ENCODE peak calls at places on chromosomes 12 and 14, in eight cellular contexts. One of them, this sample, is unnamed. For H3K4me1, the result is how much of the 10 kb centered on the place peaks cover.

GRCh38 chr14:50860478-50861086 is 11.3 kb upstream of the ABHD12B start:
- DNase-seq in uterus: peak
- DNase-seq in A549: peak
- DNase-seq in breast epithelium: peak
- DNase-seq in testis: peak
- DNase-seq in right lobe of liver: peak
- DNase-seq in transverse colon: peak
- DNase-seq in GM12878: peak
- DNase-seq in this sample: peak

GRCh38 chr12:129531004-129531403 is 372.8 kb downstream of the TMEM132D start:
- DNase-seq in A549: no peak
- DNase-seq in right lobe of liver: peak
- DNase-seq in transverse colon: peak
- DNase-seq in uterus: no peak
- DNase-seq in GM12878: no peak
- DNase-seq in testis: no peak
- DNase-seq in breast epithelium: no peak
- DNase-seq in this sample: peak

GRCh38 chr12:12673296-12673695 is 22.7 kb downstream of the GPR19 start:
- DNase-seq in breast epithelium: no peak
- DNase-seq in transverse colon: no peak
- DNase-seq in uterus: no peak
- DNase-seq in right lobe of liver: no peak
- DNase-seq in testis: no peak
- DNase-seq in A549: no peak
- DNase-seq in GM12878: peak
- DNase-seq in this sample: no peak

GRCh38 chr12:2137707-2138106 is 84.9 kb downstream of the CACNA1C start:
- DNase-seq in transverse colon: peak
- DNase-seq in testis: peak
- DNase-seq in breast epithelium: no peak
- DNase-seq in A549: no peak
- DNase-seq in uterus: no peak
- DNase-seq in right lobe of liver: no peak
- DNase-seq in GM12878: no peak
- DNase-seq in this sample: no peak

GRCh38 chr14:97100306-97100705 is 303.1 kb downstream of the VRK1 start:
- DNase-seq in breast epithelium: no peak
- DNase-seq in GM12878: no peak
- DNase-seq in A549: no peak
- DNase-seq in right lobe of liver: no peak
- DNase-seq in testis: no peak
- DNase-seq in uterus: no peak
- DNase-seq in transverse colon: no peak
- DNase-seq in this sample: no peak

GRCh38 chr14:101707863-101708620 is 53.5 kb upstream of the PPP2R5C start:
- DNase-seq in GM12878: no peak
- DNase-seq in uterus: no peak
- DNase-seq in breast epithelium: peak
- DNase-seq in right lobe of liver: no peak
- DNase-seq in A549: no peak
- DNase-seq in testis: no peak
- DNase-seq in transverse colon: no peak
- DNase-seq in this sample: no peak

GRCh38 chr12:29316772-29317171 is 64.2 kb downstream of the ERGIC2 start:
- DNase-seq in breast epithelium: no peak
- DNase-seq in right lobe of liver: peak
- DNase-seq in A549: no peak
- DNase-seq in transverse colon: no peak
- DNase-seq in GM12878: no peak
- DNase-seq in uterus: no peak
- DNase-seq in testis: no peak
- DNase-seq in this sample: no peak

GRCh38 chr14:104586832-104587620 is 7.5 kb downstream of the C14orf180 start:
- DNase-seq in right lobe of liver: no peak
- DNase-seq in uterus: no peak
- DNase-seq in GM12878: no peak
- DNase-seq in A549: no peak
- DNase-seq in transverse colon: no peak
- DNase-seq in breast epithelium: no peak
- DNase-seq in testis: peak
- DNase-seq in this sample: no peak

GRCh38 chr12:79326663-79327062 is 364.1 kb downstream of the PAWR start:
- DNase-seq in A549: peak
- DNase-seq in testis: no peak
- DNase-seq in transverse colon: no peak
- DNase-seq in uterus: no peak
- DNase-seq in right lobe of liver: no peak
- DNase-seq in GM12878: no peak
- DNase-seq in breast epithelium: no peak
- DNase-seq in this sample: no peak

GRCh38 chr14:93430319-93430801 is 379 bp upstream of the UNC79 start:
- DNase-seq in right lobe of liver: no peak
- DNase-seq in A549: no peak
- DNase-seq in uterus: no peak
- DNase-seq in GM12878: no peak
- DNase-seq in breast epithelium: no peak
- DNase-seq in transverse colon: no peak
- DNase-seq in testis: peak
- DNase-seq in this sample: peak

GRCh38 chr12:49340971-49341776 is 4.2 kb upstream of the C1QL4 start:
- DNase-seq in testis: no peak
- DNase-seq in breast epithelium: no peak
- DNase-seq in uterus: no peak
- DNase-seq in A549: no peak
- DNase-seq in transverse colon: no peak
- DNase-seq in right lobe of liver: no peak
- DNase-seq in GM12878: no peak
- DNase-seq in this sample: no peak

GRCh38 chr12:49341777-49342065 is 4.7 kb upstream of the C1QL4 start:
- DNase-seq in testis: no peak
- DNase-seq in transverse colon: no peak
- DNase-seq in breast epithelium: no peak
- DNase-seq in right lobe of liver: no peak
- DNase-seq in A549: no peak
- DNase-seq in GM12878: no peak
- DNase-seq in uterus: no peak
- DNase-seq in this sample: no peak

GRCh38 chr12:49342914-49343731 is 3.6 kb upstream of the DNAJC22 start:
- DNase-seq in right lobe of liver: peak
- DNase-seq in testis: no peak
- DNase-seq in A549: peak
- DNase-seq in transverse colon: no peak
- DNase-seq in breast epithelium: no peak
- DNase-seq in uterus: no peak
- DNase-seq in GM12878: no peak
- DNase-seq in this sample: peak

GRCh38 chr12:49340095-49340870 is 3.3 kb upstream of the C1QL4 start:
- DNase-seq in A549: no peak
- DNase-seq in GM12878: no peak
- DNase-seq in uterus: no peak
- DNase-seq in breast epithelium: no peak
- DNase-seq in testis: no peak
- DNase-seq in transverse colon: no peak
- DNase-seq in right lobe of liver: no peak
- DNase-seq in this sample: no peak

DNA sequence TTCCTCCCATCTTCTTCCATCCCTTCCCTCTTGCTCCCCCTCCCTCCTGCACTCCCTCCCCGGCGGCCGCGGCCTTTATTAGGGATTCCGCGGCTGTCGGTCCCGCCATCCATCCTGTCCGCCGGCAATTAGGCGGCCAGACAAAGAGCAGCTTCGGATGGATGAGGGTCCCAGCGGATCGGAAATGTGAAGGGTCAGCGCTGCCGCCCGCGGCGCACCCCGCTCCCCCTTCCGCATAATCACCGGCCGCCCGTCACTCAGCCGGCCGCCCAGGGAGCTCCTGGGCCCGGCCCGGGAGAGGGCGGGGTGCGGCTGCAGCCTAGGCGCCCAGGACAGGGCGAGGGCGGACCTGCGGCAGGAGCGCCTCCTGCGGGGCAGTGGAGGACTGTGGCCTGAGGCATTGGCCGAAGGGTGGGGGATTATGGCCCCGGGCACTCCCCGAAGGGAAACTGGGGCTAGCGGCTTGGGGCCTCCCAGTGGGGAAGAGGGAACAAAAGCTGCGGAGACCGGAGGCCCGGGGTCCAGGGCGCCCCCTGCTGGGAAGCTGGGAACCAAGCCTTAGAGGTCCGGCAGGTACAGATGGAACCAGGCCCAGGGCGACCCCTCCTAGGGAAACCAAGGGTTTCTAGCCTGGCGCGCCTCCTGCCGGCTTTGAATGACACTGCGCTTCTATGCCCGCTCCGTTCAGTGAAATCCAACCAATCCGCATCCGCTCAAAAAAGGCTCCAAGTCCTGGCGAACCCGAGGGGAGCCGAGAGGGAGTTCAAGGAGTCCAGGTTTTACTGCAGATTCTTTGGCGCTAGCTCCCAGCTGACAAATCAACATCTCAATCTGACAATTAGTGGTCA is 4.4 kb upstream of the DNAJC22 start:
- DNase-seq in transverse colon: peak
- DNase-seq in uterus: peak
- DNase-seq in right lobe of liver: peak
- DNase-seq in testis: peak
- DNase-seq in breast epithelium: no peak
- DNase-seq in GM12878: no peak
- DNase-seq in A549: peak
- DNase-seq in this sample: peak
- H3K4me1 ChIP-seq in transverse colon: under half
- H3K4me1 ChIP-seq in uterus: under half
- H3K4me1 ChIP-seq in right lobe of liver: under half
- H3K4me1 ChIP-seq in testis: under half
- H3K4me1 ChIP-seq in breast epithelium: under half
- H3K4me1 ChIP-seq in GM12878: under half
- H3K4me1 ChIP-seq in A549: under half
- H3K4me1 ChIP-seq in this sample: half or more

DNA sequence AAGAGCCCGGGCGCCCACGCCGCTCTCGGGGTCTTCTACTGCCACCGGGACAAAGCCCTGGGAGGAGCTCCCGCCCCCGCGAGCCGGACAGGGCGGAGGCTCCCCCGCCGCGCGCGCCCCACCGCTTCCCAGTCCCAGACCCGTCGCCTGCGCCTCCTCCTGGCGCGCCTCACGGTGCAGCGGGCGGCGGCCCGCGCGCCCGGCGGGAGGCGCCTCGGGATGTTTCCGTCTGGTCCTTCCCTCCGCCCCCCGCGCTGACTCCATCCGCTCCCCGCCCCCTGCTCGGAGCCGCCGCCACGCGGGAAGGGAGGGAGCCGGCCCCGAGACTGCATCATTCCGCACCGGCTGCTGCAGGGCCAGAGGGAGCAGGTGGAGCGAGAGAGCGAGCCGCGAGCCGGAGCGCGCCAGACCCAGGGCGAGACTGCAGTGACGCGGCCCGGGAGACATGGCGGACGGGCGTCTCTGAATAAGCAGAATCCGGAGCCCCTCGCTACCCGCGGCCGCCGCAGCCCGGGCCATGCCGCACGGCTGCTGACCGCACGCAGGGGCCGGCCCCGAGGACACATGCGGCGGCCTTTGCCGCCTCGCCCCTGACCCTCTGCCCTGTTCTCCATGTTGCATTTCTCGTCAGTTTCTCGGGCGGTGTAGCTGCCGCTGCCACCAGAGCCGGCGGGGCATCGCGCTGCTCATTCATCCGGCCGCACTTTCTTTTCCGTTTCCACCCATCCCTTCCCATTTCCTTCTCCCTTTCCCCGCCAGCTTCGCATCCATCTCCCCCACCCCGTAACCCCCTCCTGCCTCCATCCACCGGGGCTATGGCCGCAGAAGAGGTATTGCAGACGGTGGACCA is at the start of gene BICD1:
- DNase-seq in testis: peak
- DNase-seq in GM12878: peak
- DNase-seq in right lobe of liver: peak
- DNase-seq in transverse colon: peak
- DNase-seq in breast epithelium: peak
- DNase-seq in uterus: peak
- DNase-seq in A549: peak
- DNase-seq in this sample: peak
- TF ChIP-seq CTCF in testis: peak
- TF ChIP-seq CTCF in GM12878: peak
- TF ChIP-seq CTCF in right lobe of liver: peak
- TF ChIP-seq CTCF in transverse colon: peak
- TF ChIP-seq CTCF in breast epithelium: no peak
- TF ChIP-seq CTCF in uterus: peak
- TF ChIP-seq CTCF in A549: peak
- TF ChIP-seq CTCF in this sample: peak

DNA sequence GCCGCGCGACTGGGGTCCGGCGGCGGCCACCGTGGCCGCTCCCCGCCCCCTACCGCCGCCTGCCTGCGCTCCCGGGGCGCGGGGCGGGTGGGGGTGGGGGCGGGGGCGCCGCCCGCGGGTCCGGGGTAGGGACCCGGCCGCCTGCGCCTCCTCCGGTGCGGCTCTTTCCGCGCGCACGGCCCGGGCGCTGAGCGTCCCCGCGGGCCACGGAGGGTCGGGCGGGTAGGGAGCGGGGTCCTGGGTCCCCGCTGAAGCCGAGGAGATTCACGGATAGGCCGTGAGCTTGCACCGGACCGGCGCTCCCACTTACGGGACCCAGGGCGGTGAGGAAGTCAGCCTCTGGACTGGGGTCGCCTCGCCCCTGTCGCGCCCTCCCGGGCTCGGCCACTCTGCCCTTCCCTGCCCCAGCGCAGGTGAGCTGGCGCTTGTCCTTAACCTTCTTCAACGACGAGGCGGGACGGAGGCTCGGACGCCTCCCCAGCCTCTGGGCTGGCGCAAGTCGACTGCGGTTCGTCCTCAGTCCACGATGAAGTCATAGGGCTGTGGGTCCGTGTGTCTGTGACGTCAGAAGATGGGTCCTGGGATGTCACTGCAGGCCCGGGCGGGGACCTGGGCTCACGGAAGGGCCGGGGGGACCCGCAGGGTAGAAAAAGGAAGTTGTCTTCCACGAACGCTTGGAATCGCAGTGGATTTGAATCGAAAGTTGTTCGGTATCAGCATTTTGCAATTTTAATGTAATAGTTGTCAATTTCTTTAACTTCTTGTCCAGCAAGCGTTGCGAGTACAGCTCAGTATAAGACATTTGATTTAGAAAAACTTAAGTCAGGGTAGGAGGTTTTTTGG is 572 bp downstream of the FBXO34 start:
- DNase-seq in transverse colon: peak
- DNase-seq in breast epithelium: peak
- DNase-seq in A549: peak
- DNase-seq in GM12878: no peak
- DNase-seq in testis: peak
- DNase-seq in uterus: peak
- DNase-seq in right lobe of liver: peak
- DNase-seq in this sample: peak
- TF ChIP-seq POLR2A in transverse colon: peak
- TF ChIP-seq POLR2A in breast epithelium: peak
- TF ChIP-seq POLR2A in A549: peak
- TF ChIP-seq POLR2A in GM12878: peak
- TF ChIP-seq POLR2A in testis: no peak
- TF ChIP-seq POLR2A in uterus: peak
- TF ChIP-seq POLR2A in right lobe of liver: peak
- TF ChIP-seq POLR2A in this sample: peak

DNA sequence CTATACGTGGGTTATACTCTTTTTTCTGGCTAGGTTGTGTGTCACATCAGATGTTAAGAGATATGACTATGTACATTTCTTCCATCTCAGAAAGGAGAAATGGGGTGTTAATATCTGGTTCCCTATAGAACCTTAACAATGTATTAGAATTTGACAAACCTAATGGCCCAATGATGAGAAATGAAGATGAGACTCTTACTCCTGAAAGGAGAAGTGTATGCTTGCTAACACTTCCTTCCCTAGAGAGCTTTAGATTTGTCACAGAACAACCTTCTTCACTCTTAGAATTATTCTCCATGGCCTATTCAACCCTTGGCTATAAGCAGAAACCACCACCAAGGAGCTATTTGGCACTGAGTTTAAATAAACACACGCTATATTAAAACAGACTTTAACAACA is 839.6 kb downstream of the GALC start:
- DNase-seq in uterus: no peak
- DNase-seq in A549: no peak
- DNase-seq in GM12878: no peak
- DNase-seq in testis: no peak
- DNase-seq in transverse colon: no peak
- DNase-seq in breast epithelium: no peak
- DNase-seq in right lobe of liver: no peak
- DNase-seq in this sample: no peak
- H3K4me1 ChIP-seq in uterus: under half
- H3K4me1 ChIP-seq in A549: under half
- H3K4me1 ChIP-seq in GM12878: under half
- H3K4me1 ChIP-seq in testis: under half
- H3K4me1 ChIP-seq in transverse colon: under half
- H3K4me1 ChIP-seq in breast epithelium: under half
- H3K4me1 ChIP-seq in right lobe of liver: under half
- H3K4me1 ChIP-seq in this sample: under half

This sample was measured in body of pancreas.